ENCODE peak calls at places on chromosomes 11 and 22, in seven cellular contexts. W is spleen, A is HCT116, T is transverse colon, P is stomach, Z is sigmoid colon, D is GM12892. N is an unnamed sample.

GRCh38 chr11:17343907-17344306 is 7.7 kb upstream of the NCR3LG1 start:
- DNase-seq in W (no peak), A (peak), T (no peak), P (no peak), Z (no peak), D (no peak), N (no peak)

GRCh38 chr11:21316591-21316990 is 647.2 kb downstream of the NELL1 start:
- DNase-seq in W (no peak), A (no peak), T (no peak), P (no peak), Z (no peak), D (no peak), N (no peak)

GRCh38 chr22:28241637-28242290 is 322.7 kb upstream of the PITPNB start:
- DNase-seq in W (no peak), A (no peak), T (no peak), P (no peak), Z (no peak), D (no peak), N (no peak)

GRCh38 chr11:37512156-37512780 is 914.2 kb upstream of the RAG2 start:
- DNase-seq in W (no peak), A (no peak), T (no peak), P (no peak), Z (no peak), D (no peak), N (no peak)

GRCh38 chr11:114774599-114775365 is 96.5 kb downstream of the NXPE2 start:
- DNase-seq in W (no peak), A (peak), T (peak), P (peak), Z (no peak), D (no peak), N (no peak)

GRCh38 chr11:17298302-17298701 is 21.8 kb downstream of the NUCB2 start:
- DNase-seq in W (no peak), A (no peak), T (no peak), P (no peak), Z (no peak), D (no peak), N (no peak)

GRCh38 chr11:75333807-75334140 is 17.7 kb downstream of the ARRB1 start:
- DNase-seq in W (no peak), A (no peak), T (no peak), P (no peak), Z (no peak), D (no peak), N (no peak)

GRCh38 chr22:40342521-40342920 is 3.8 kb upstream of the ADSL start:
- DNase-seq in W (no peak), A (no peak), T (no peak), P (no peak), Z (no peak), D (no peak), N (no peak)

GRCh38 chr11:38169286-38169685 is 1571.2 kb upstream of the RAG2 start:
- DNase-seq in W (no peak), A (no peak), T (no peak), P (no peak), Z (no peak), D (no peak), N (no peak)

GRCh38 chr11:105524286-105524685 is 85.6 kb upstream of the GRIA4 start:
- DNase-seq in W (no peak), A (no peak), T (no peak), P (no peak), Z (no peak), D (no peak), N (no peak)

GRCh38 chr11:32829680-32830412 is at the start of gene PRRG4:
- DNase-seq in W (peak), A (no peak), T (peak), P (peak), Z (peak), D (peak), N (no peak)

GRCh38 chr22:41984006-41984405 is 14.6 kb upstream of the WBP2NL start:
- DNase-seq in W (no peak), A (no peak), T (no peak), P (no peak), Z (no peak), D (no peak), N (no peak)

GRCh38 chr22:41992496-41992895 is 6.1 kb upstream of the WBP2NL start:
- DNase-seq in W (peak), A (no peak), T (no peak), P (peak), Z (no peak), D (no peak), N (peak)

GRCh38 chr22:41991111-41991510 is 7.5 kb upstream of the WBP2NL start:
- DNase-seq in W (peak), A (no peak), T (no peak), P (no peak), Z (no peak), D (no peak), N (peak)

GRCh38 chr22:41987276-41987675 is 11.3 kb upstream of the WBP2NL start:
- DNase-seq in W (peak), A (no peak), T (no peak), P (no peak), Z (no peak), D (no peak), N (peak)

GRCh38 chr22:41989246-41989645 is 9.3 kb upstream of the WBP2NL start:
- DNase-seq in W (peak), A (no peak), T (no peak), P (no peak), Z (no peak), D (no peak), N (peak)
- TF ChIP-seq POLR2AphosphoS5 in W (no peak), A (no peak), T (no peak), P (no peak), Z (no peak), D (no peak), N (no peak)

GRCh38 chr11:9575531-9576240 is 2.2 kb downstream of the WEE1 start:
- DNase-seq in W (no peak), A (no peak), T (no peak), P (no peak), Z (no peak), D (no peak), N (no peak)
- TF ChIP-seq POLR2A in W (no peak), A (no peak), T (no peak), P (no peak), Z (no peak), D (no peak), N (no peak)

DNA sequence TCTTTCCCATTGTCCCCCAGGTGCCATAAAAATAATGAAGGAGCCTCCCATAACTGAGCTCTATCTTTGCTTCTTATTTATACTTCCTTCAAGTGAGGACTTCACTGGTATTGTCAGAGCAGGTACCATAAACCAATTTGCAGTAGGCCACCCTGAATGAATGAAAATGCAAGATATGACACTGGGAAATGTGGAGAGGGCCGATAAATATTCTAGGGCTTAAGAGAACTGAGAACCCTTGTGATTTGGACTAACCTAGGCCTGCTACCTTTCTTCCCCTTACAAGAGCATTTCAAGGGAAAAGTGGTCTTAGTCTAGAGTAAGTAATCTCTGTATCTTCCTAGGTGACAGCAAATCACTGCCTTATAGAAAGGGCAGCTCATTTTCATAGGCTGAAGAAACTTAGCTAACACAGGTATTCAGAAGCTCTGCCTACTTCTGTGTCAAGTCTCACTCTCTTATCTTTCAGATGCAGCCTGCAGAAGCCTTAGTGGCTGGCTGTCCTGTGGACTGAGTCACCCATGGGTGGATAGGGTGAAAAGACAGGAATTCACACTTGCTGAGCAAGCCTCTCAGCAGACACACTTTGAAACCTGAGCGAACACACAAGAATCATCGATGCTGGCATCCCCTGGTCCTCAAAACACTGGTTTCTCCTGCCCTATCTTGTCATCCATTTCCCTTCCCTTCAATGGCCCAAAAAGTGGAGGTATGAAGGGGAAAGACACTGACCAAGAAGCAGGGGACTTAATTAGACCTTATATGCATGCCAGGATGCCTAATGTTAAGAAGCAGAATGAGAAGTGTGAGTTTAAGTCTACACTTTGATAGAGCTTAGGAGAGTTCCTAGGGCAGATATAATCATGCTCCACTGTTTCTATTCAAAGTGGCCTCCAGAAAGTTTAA is 15.2 kb downstream of the NRIP3 start:
- DNase-seq in W (no peak), A (no peak), T (no peak), P (no peak), Z (no peak), D (no peak), N (no peak)
- TF ChIP-seq POLR2AphosphoS5 in W (no peak), A (no peak), T (no peak), P (no peak), Z (no peak), D (no peak), N (no peak)

DNA sequence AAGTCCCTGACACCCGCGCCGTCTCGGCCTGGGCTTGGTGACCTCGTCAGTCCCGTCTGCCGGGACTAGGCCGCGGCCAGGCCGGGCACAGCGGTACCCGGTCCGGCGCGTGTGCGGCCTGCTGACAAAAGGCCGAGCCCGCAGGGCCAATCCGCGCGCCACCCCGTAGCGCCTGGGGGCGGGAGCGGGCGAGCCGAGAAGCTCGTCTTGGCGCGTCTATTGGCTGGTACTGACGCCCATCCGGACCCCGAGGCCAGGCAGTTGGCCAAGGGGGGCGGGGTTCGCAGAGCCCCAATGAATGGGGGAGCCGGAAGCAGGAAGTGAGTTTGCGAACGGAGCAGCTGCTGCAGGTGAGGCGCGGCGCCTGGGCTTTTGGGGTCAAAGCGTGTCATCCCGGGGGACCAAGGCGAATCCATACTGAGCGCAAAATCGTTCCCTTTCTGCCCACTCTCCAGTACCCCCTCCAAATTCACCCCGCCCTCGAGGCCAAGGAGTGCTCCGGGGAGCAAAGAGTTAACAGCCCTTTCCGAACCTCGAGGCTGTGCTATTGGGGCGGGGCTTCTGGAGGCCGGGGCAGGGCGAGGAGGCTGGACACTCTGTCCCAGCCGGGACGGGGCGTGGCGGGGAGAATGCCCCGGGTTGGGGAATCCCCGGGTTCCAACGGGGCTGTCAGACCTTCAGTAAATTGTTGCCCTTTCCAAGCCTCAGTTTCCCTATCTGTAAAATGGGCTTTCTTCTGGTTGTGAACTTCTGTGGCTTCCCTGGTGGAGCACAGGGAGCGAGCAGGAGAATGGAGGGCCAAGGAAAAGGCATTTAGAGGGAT is at the start of gene DPP3:
- DNase-seq in W (peak), A (peak), T (peak), P (peak), Z (peak), D (peak), N (peak)
- TF ChIP-seq POLR2A in W (peak), A (peak), T (peak), P (no peak), Z (peak), D (peak), N (no peak)

DNA sequence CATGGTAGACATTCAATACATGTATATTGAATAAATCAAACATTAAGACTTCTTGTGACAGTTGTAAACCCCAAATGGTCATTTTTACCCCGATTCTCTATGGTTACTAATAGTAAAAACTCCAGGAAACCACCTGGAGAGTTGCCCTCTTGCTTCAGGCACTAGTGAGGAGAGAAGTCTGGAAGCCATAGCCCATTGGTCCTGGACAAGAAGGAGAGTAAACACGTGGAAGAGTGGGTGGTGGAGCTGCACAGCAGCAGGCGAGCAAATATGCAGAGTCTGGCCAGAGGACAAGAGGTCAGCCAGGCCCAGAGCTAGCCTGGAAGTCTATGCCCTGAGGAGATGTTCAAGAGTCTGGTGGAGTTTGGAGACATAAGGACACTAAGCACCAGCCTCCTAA is 17.7 kb downstream of the DCHS1 start:
- DNase-seq in W (no peak), A (no peak), T (no peak), P (peak), Z (peak), D (no peak), N (no peak)
- TF ChIP-seq POLR2AphosphoS5 in W (peak), A (no peak), T (no peak), P (peak), Z (no peak), D (no peak), N (no peak)

DNA sequence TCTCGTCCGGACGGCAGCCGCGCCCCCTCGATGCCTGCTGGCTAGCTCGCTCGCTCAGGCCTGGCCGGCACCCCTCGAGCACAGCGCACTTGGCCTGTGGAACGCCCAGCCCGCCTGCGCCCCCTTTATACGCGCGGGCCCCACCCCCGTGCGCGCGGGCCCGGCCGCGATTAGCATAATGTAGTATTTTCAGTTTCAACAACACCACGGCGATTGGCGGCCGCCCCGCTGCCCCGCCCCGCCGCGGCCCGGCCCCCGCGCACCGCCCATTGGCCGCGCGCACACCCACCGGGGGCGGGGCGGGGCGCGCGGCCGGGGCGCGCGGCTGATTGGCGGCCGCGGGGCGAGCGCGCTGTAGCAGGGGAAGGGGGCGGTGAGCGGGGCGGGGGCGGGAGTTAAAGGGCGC is at the start of gene CDKN1C:
- DNase-seq in W (peak), A (peak), T (peak), P (peak), Z (peak), D (peak), N (peak)
- TF ChIP-seq POLR2A in W (peak), A (peak), T (peak), P (no peak), Z (peak), D (no peak), N (peak)

DNA sequence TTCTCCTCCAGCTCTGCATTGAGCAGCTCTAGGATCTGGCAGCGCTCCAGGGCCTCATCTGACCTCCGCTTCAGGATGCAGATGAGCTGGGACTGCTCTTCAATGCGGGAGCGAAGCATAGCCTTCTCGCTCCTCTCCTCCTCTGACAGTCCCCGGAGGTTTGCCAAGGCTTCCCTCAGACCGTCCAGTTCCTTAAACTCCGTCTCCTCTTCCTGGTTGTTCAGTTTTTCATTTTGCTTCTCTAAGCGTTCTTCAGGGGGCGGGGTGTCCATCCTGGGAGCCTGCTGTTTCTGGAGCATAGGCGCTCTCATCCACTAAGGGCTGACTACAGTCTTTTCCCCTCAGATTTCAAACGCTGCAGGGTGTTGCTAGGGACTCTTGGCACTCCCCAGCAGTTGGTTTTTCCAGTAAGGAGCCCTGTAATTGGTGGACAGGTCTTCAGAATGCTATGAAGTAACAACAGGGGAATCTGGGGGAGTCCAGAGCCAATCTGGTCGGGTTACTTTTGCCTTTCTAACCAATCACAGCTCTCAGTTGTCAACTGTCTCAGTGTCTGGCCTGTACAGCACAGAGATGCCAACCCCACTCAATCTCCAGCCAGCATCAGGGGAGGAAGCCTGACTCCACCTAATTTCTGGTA is at the start of gene CCDC89:
- DNase-seq in W (peak), A (no peak), T (peak), P (peak), Z (peak), D (no peak), N (peak)
- TF ChIP-seq POLR2AphosphoS5 in W (no peak), A (no peak), T (peak), P (peak), Z (no peak), D (no peak), N (no peak)